ENCODE peak calls at places on chromosomes 2 and 18, in seven cellular contexts. One of them, this sample, is unnamed.

GRCh38 chr18:811192-812122 is 585 bp downstream of the YES1 start:
- DNase-seq in GM23338: peak; percentile 64
- DNase-seq in H9: peak; percentile 57
- DNase-seq in activated B cell treated with CpG ODN at 0.5 μM for 24 hours: no peak
- DNase-seq in GM13976: no peak
- DNase-seq in nephron progenitor cell: peak; percentile 74
- DNase-seq in GM12865: peak; percentile 13
- DNase-seq in this sample: no peak

GRCh38 chr2:131445896-131446295 is 30.0 kb upstream of the TUBA3D start:
- DNase-seq in GM23338: no peak
- DNase-seq in GM12865: no peak
- DNase-seq in activated B cell treated with CpG ODN at 0.5 μM for 24 hours: no peak
- DNase-seq in nephron progenitor cell: no peak
- DNase-seq in GM13976: no peak
- DNase-seq in H9: no peak
- DNase-seq in this sample: no peak

GRCh38 chr2:85448840-85449588 is 30.5 kb downstream of the SH2D6 start:
- DNase-seq in GM13976: no peak
- DNase-seq in nephron progenitor cell: no peak
- DNase-seq in GM23338: no peak
- DNase-seq in H9: no peak
- DNase-seq in GM12865: no peak
- DNase-seq in activated B cell treated with CpG ODN at 0.5 μM for 24 hours: no peak
- DNase-seq in this sample: no peak

GRCh38 chr2:18829331-18829902 is 240.0 kb upstream of the NT5C1B start:
- DNase-seq in GM23338: no peak
- DNase-seq in H9: no peak
- DNase-seq in activated B cell treated with CpG ODN at 0.5 μM for 24 hours: no peak
- DNase-seq in GM13976: no peak
- DNase-seq in GM12865: no peak
- DNase-seq in nephron progenitor cell: no peak
- DNase-seq in this sample: no peak

GRCh38 chr2:54073796-54074195 is 41.6 kb upstream of the ACYP2 start:
- DNase-seq in activated B cell treated with CpG ODN at 0.5 μM for 24 hours: no peak
- DNase-seq in GM12865: peak; percentile 45
- DNase-seq in GM13976: no peak
- DNase-seq in GM23338: no peak
- DNase-seq in H9: no peak
- DNase-seq in nephron progenitor cell: no peak
- DNase-seq in this sample: no peak

GRCh38 chr2:166148811-166149400 is 21.1 kb upstream of the SCN1A start:
- DNase-seq in GM23338: peak; percentile 50
- DNase-seq in activated B cell treated with CpG ODN at 0.5 μM for 24 hours: no peak
- DNase-seq in nephron progenitor cell: no peak
- DNase-seq in GM13976: no peak
- DNase-seq in GM12865: no peak
- DNase-seq in H9: no peak
- DNase-seq in this sample: no peak

GRCh38 chr2:191165190-191165643 is 14.4 kb upstream of the STAT4 start:
- DNase-seq in H9: no peak
- DNase-seq in GM23338: peak; percentile 78
- DNase-seq in GM13976: peak; percentile 36
- DNase-seq in activated B cell treated with CpG ODN at 0.5 μM for 24 hours: no peak
- DNase-seq in nephron progenitor cell: no peak
- DNase-seq in GM12865: peak; percentile 55
- DNase-seq in this sample: no peak

GRCh38 chr2:36492216-36492945 is 105.6 kb downstream of the FEZ2 start:
- DNase-seq in GM13976: no peak
- DNase-seq in GM23338: no peak
- DNase-seq in nephron progenitor cell: no peak
- DNase-seq in H9: no peak
- DNase-seq in GM12865: no peak
- DNase-seq in activated B cell treated with CpG ODN at 0.5 μM for 24 hours: no peak
- DNase-seq in this sample: no peak

GRCh38 chr2:225122582-225123486 is 80.6 kb upstream of the DOCK10 start:
- DNase-seq in nephron progenitor cell: peak; percentile 18
- DNase-seq in activated B cell treated with CpG ODN at 0.5 μM for 24 hours: no peak
- DNase-seq in GM23338: peak; percentile 58
- DNase-seq in H9: no peak
- DNase-seq in GM13976: peak; percentile 12
- DNase-seq in GM12865: peak; percentile 30
- DNase-seq in this sample: no peak

GRCh38 chr2:121237980-121238665 is 46.9 kb downstream of the TFCP2L1 start:
- DNase-seq in activated B cell treated with CpG ODN at 0.5 μM for 24 hours: no peak
- DNase-seq in H9: no peak
- DNase-seq in GM13976: no peak
- DNase-seq in GM12865: no peak
- DNase-seq in GM23338: no peak
- DNase-seq in nephron progenitor cell: no peak
- DNase-seq in this sample: no peak

GRCh38 chr2:196182439-196183171 is 11.2 kb upstream of the STK17B start:
- DNase-seq in activated B cell treated with CpG ODN at 0.5 μM for 24 hours: no peak
- DNase-seq in GM13976: peak; percentile 36
- DNase-seq in GM23338: no peak
- DNase-seq in nephron progenitor cell: no peak
- DNase-seq in H9: no peak
- DNase-seq in GM12865: peak; percentile 50
- DNase-seq in this sample: no peak

GRCh38 chr2:119758881-119759450 is 756 bp upstream of the PTPN4 start:
- DNase-seq in GM12865: no peak
- DNase-seq in GM23338: peak; percentile 58
- DNase-seq in GM13976: no peak
- DNase-seq in nephron progenitor cell: no peak
- DNase-seq in activated B cell treated with CpG ODN at 0.5 μM for 24 hours: no peak
- DNase-seq in H9: no peak
- DNase-seq in this sample: no peak

GRCh38 chr2:119760876-119761275 is 1.2 kb downstream of the PTPN4 start:
- DNase-seq in GM12865: peak; percentile 25
- DNase-seq in nephron progenitor cell: no peak
- DNase-seq in GM13976: peak; percentile 24
- DNase-seq in activated B cell treated with CpG ODN at 0.5 μM for 24 hours: no peak
- DNase-seq in GM23338: no peak
- DNase-seq in H9: no peak
- DNase-seq in this sample: no peak

GRCh38 chr2:119756837-119757236 is 2.9 kb upstream of the PTPN4 start:
- DNase-seq in H9: no peak
- DNase-seq in GM23338: no peak
- DNase-seq in GM12865: no peak
- DNase-seq in nephron progenitor cell: no peak
- DNase-seq in GM13976: no peak
- DNase-seq in activated B cell treated with CpG ODN at 0.5 μM for 24 hours: no peak
- DNase-seq in this sample: no peak

GRCh38 chr2:119760237-119760807 is 600 bp downstream of the PTPN4 start:
- DNase-seq in GM12865: no peak
- DNase-seq in activated B cell treated with CpG ODN at 0.5 μM for 24 hours: no peak
- DNase-seq in GM13976: no peak
- DNase-seq in nephron progenitor cell: no peak
- DNase-seq in GM23338: peak; percentile 60
- DNase-seq in H9: peak; percentile 60
- DNase-seq in this sample: no peak

GRCh38 chr2:119759451-119760236 is at the start of gene PTPN4:
- DNase-seq in GM12865: peak; percentile 99
- DNase-seq in GM23338: peak; percentile 99
- DNase-seq in H9: peak; percentile 99
- DNase-seq in activated B cell treated with CpG ODN at 0.5 μM for 24 hours: peak; percentile 87
- DNase-seq in nephron progenitor cell: peak; percentile 95
- DNase-seq in GM13976: peak; percentile 97
- DNase-seq in this sample: peak; percentile 85
- TF ChIP-seq CTCF in GM12865: no peak
- TF ChIP-seq CTCF in GM23338: no peak
- TF ChIP-seq CTCF in H9: no peak
- TF ChIP-seq CTCF in activated B cell treated with CpG ODN at 0.5 μM for 24 hours: no peak
- TF ChIP-seq CTCF in nephron progenitor cell: no peak
- TF ChIP-seq CTCF in GM13976: no peak
- TF ChIP-seq CTCF in this sample: no peak

DNA sequence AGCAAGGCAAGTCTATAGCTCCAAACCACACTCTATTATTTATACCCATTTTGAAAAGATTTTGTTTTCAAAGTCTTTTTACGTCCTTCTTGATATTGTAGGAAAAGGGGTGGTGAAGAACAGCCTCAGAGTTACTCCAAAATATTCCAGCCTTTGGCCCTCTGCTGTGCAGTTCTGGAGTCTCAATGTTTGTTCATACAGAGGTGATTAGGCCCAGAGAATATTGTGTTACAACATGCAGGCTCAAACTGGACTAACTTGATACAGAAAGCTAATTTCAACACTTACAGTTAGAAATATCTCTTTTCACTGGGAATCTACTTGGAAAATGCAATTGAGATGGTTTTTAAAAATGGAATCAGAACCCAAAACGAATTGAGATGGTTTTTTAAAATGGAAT is 40.4 kb upstream of the SLC25A52 start:
- DNase-seq in GM23338: no peak
- DNase-seq in GM12865: no peak
- DNase-seq in H9: no peak
- DNase-seq in activated B cell treated with CpG ODN at 0.5 μM for 24 hours: no peak
- DNase-seq in GM13976: no peak
- DNase-seq in nephron progenitor cell: no peak
- DNase-seq in this sample: no peak
- TF ChIP-seq CTCF in GM23338: no peak
- TF ChIP-seq CTCF in GM12865: no peak
- TF ChIP-seq CTCF in H9: no peak
- TF ChIP-seq CTCF in activated B cell treated with CpG ODN at 0.5 μM for 24 hours: no peak
- TF ChIP-seq CTCF in GM13976: no peak
- TF ChIP-seq CTCF in nephron progenitor cell: no peak
- TF ChIP-seq CTCF in this sample: no peak

GRCh38 chr18:71398530-71398929 is 1109.7 kb downstream of the SOCS6 start:
- DNase-seq in activated B cell treated with CpG ODN at 0.5 μM for 24 hours: no peak
- DNase-seq in GM13976: no peak
- DNase-seq in GM23338: peak; percentile 1
- DNase-seq in GM12865: no peak
- DNase-seq in nephron progenitor cell: peak; percentile 22
- DNase-seq in H9: peak; percentile 59
- DNase-seq in this sample: no peak
- TF ChIP-seq CTCF in activated B cell treated with CpG ODN at 0.5 μM for 24 hours: no peak
- TF ChIP-seq CTCF in GM13976: no peak
- TF ChIP-seq CTCF in GM23338: no peak
- TF ChIP-seq CTCF in GM12865: no peak
- TF ChIP-seq CTCF in nephron progenitor cell: peak; percentile 43
- TF ChIP-seq CTCF in H9: peak; percentile 79
- TF ChIP-seq CTCF in this sample: peak; percentile 44

DNA sequence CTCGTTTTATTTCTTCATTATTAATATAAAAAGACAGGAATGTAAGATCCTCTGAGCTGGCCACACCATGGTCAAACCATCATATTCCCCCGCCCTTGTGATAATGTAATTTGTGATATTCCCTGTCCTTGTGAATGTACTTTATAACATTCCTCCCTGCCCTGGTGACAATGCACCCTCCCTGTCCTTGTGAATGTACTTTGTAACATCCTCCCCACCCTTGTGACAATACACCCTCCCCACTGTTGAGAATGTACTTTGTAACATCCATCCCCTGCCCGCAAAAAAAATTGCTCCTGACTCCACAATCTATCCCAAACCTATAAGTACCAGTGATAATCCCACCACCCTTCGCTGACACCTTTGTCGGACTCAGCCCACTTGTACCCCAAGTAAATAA is 211.0 kb downstream of the MBD2 start:
- DNase-seq in GM13976: no peak
- DNase-seq in activated B cell treated with CpG ODN at 0.5 μM for 24 hours: no peak
- DNase-seq in nephron progenitor cell: no peak
- DNase-seq in GM12865: no peak
- DNase-seq in GM23338: no peak
- DNase-seq in H9: no peak
- DNase-seq in this sample: no peak
- TF ChIP-seq CTCF in GM13976: no peak
- TF ChIP-seq CTCF in activated B cell treated with CpG ODN at 0.5 μM for 24 hours: no peak
- TF ChIP-seq CTCF in nephron progenitor cell: no peak
- TF ChIP-seq CTCF in GM12865: no peak
- TF ChIP-seq CTCF in GM23338: no peak
- TF ChIP-seq CTCF in H9: no peak
- TF ChIP-seq CTCF in this sample: no peak

DNA sequence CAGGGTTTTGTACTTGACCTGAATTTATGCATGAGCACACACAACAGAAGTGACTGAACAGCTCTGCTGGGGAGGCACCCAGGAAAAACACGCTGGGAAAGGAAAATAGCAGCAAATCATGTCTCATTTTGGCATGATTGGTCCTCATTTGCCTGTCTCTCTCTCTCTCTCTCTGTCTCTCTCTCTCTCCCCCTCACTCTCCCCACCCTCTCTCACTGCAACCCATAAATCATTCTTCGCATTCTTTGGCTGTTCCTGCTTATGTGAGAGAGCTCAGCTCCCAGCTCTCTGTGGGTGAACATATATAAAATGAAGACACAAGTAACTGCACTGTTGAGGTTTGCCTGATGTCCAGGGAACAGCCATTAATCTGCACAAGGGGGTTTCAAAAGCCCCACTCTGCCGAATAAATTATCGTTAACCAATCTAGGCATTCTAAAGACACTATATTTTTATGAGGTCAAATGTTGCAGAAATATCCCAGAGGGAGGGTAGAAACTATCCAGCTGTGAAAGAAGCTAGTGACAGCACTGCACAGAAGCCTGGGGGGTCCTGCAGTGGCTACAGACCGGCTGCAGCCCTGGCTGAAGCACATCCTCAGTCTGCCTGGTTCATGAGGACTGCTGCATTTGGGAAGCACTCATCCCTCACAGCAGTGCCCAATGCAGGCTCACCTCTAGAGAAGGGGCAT is 260.3 kb downstream of the AFF3 start:
- DNase-seq in GM12865: no peak
- DNase-seq in H9: no peak
- DNase-seq in GM13976: no peak
- DNase-seq in activated B cell treated with CpG ODN at 0.5 μM for 24 hours: no peak
- DNase-seq in nephron progenitor cell: peak; percentile 52
- DNase-seq in GM23338: peak; percentile 28
- DNase-seq in this sample: no peak
- TF ChIP-seq CTCF in GM12865: no peak
- TF ChIP-seq CTCF in H9: no peak
- TF ChIP-seq CTCF in GM13976: no peak
- TF ChIP-seq CTCF in activated B cell treated with CpG ODN at 0.5 μM for 24 hours: no peak
- TF ChIP-seq CTCF in nephron progenitor cell: no peak
- TF ChIP-seq CTCF in GM23338: no peak
- TF ChIP-seq CTCF in this sample: no peak